ENCODE peak calls at places on chromosome 16, in seven cellular contexts. V is cardiac fibroblast; C is stimulated activated naive CD8-positive, alpha-beta T cell treated with anti-CD3 and anti-CD28 coated beads, Interleukin-15, Interleukin-2, amounts not matched to agents 100 U/mL and 50 U/mL, for 24 hours; O is NCI-H1105 treated with DMSO at 0.1 percent for 48 hours; L is fibroblast of the conjunctiva; E is NCI-H2081; N is NT2/D1. S is an unnamed sample.

GRCh38 chr16:64629622-64630021 is 492.2 kb downstream of the CDH11 start:
- DNase-seq in V (no peak), O (no peak), N (no peak), L (no peak), E (no peak), C (no peak), S (no peak)

GRCh38 chr16:87415441-87415840 is 23.3 kb downstream of the MAP1LC3B start:
- DNase-seq in E (no peak), L (no peak), C (no peak), N (no peak), V (no peak), O (no peak), S (no peak)

GRCh38 chr16:11129378-11129781 is 126.6 kb downstream of the SOCS1 start:
- DNase-seq in O (no peak), L (peak), V (peak), C (no peak), E (no peak), N (no peak), S (no peak)

GRCh38 chr16:66357523-66357928 is 9.0 kb upstream of the CDH5 start:
- DNase-seq in N (peak), C (peak), L (peak), O (peak), V (peak), E (peak), S (no peak)

GRCh38 chr16:86019446-86020047 is 120.6 kb downstream of the IRF8 start:
- DNase-seq in L (no peak), O (no peak), C (peak), N (peak), E (no peak), V (no peak), S (no peak)

GRCh38 chr16:87457051-87457611 is 35.7 kb downstream of the ZCCHC14 start:
- DNase-seq in O (no peak), V (peak), N (no peak), L (no peak), C (no peak), E (no peak), S (no peak)

GRCh38 chr16:88382491-88383400 is at the start of gene ZNF469:
- DNase-seq in E (no peak), L (no peak), V (peak), N (no peak), C (peak), O (no peak), S (peak)

GRCh38 chr16:27920391-27920891 is 143.1 kb downstream of the GSG1L start:
- DNase-seq in E (peak), O (peak), V (no peak), C (no peak), N (peak), L (no peak), S (no peak)

GRCh38 chr16:886802-887731 is 83.7 kb downstream of the LMF1 start:
- DNase-seq in C (no peak), O (no peak), N (no peak), L (no peak), V (no peak), E (no peak), S (no peak)

GRCh38 chr16:72182976-72183375 is 11.0 kb upstream of the PMFBP1 start:
- DNase-seq in V (no peak), C (no peak), O (no peak), N (no peak), L (no peak), E (peak), S (no peak)

GRCh38 chr16:67562526-67562917 is at the start of gene CTCF:
- DNase-seq in L (peak), E (peak), C (peak), V (peak), O (peak), N (peak), S (no peak)

GRCh38 chr16:29899516-29900101 is at the start of gene SEZ6L2:
- DNase-seq in L (peak), E (peak), V (peak), N (peak), O (peak), C (peak), S (peak)

GRCh38 chr16:35431829-35432663 is 1972.6 kb downstream of the TP53TG3F start:
- DNase-seq in V (no peak), E (peak), O (peak), N (peak), C (peak), L (no peak), S (no peak)